ENCODE peak calls at places on chromosomes 12 and 14, in five cellular contexts. One of them, this sample, is unnamed.
A peak's percentile ranks its signal among the peaks of the same experiment; 100 is the strongest.

GRCh38 chr14:94728950-94729349 is 41.0 kb downstream of the GSC start:
- DNase-seq in GM06990: no peak
- DNase-seq in heart right ventricle: no peak
- DNase-seq in A673: no peak
- DNase-seq in GM23338: peak; percentile 9
- DNase-seq in this sample: no peak

GRCh38 chr12:52032431-52032796 is 18.8 kb upstream of the NR4A1 start:
- DNase-seq in GM06990: no peak
- DNase-seq in heart right ventricle: no peak
- DNase-seq in A673: peak; percentile 31
- DNase-seq in GM23338: no peak
- DNase-seq in this sample: no peak

GRCh38 chr14:99635116-99635515 is 9.8 kb upstream of the HHIPL1 start:
- DNase-seq in GM06990: no peak
- DNase-seq in heart right ventricle: no peak
- DNase-seq in A673: no peak
- DNase-seq in GM23338: no peak
- DNase-seq in this sample: no peak

GRCh38 chr14:69268763-69269162 is 8.8 kb downstream of the GALNT16 start:
- DNase-seq in GM06990: no peak
- DNase-seq in heart right ventricle: no peak
- DNase-seq in A673: no peak
- DNase-seq in GM23338: no peak
- DNase-seq in this sample: no peak

GRCh38 chr14:94145902-94146527 is 16.6 kb upstream of the IFI27L2 start:
- DNase-seq in GM06990: no peak
- DNase-seq in heart right ventricle: no peak
- DNase-seq in A673: no peak
- DNase-seq in GM23338: no peak
- DNase-seq in this sample: no peak

GRCh38 chr12:5439333-5439732 is 7.4 kb downstream of the NTF3 start:
- DNase-seq in GM06990: no peak
- DNase-seq in heart right ventricle: no peak
- DNase-seq in A673: no peak
- DNase-seq in GM23338: peak; percentile 33
- DNase-seq in this sample: no peak

GRCh38 chr14:41606249-41607118 is at the start of gene LRFN5:
- DNase-seq in GM06990: no peak
- DNase-seq in heart right ventricle: peak; percentile 45
- DNase-seq in A673: peak; percentile 82
- DNase-seq in GM23338: peak; percentile 74
- DNase-seq in this sample: no peak

GRCh38 chr14:80434574-80435321 is 223.4 kb upstream of the DIO2 start:
- DNase-seq in GM06990: no peak
- DNase-seq in heart right ventricle: no peak
- DNase-seq in A673: no peak
- DNase-seq in GM23338: peak; percentile 16
- DNase-seq in this sample: no peak

GRCh38 chr12:42790761-42791151 is 201.2 kb upstream of the PRICKLE1 start:
- DNase-seq in GM06990: no peak
- DNase-seq in heart right ventricle: no peak
- DNase-seq in A673: no peak
- DNase-seq in GM23338: no peak
- DNase-seq in this sample: no peak

GRCh38 chr12:104733717-104734175 is 224.3 kb downstream of the SLC41A2 start:
- DNase-seq in GM06990: no peak
- DNase-seq in heart right ventricle: no peak
- DNase-seq in A673: peak; percentile 31
- DNase-seq in GM23338: peak; percentile 80
- DNase-seq in this sample: peak; percentile 52
- TF ChIP-seq CTCF in GM06990: peak; percentile 33
- TF ChIP-seq CTCF in heart right ventricle: no peak
- TF ChIP-seq CTCF in A673: peak; percentile 26
- TF ChIP-seq CTCF in GM23338: peak; percentile 51
- TF ChIP-seq CTCF in this sample: peak; percentile 26

GRCh38 chr14:21084988-21085853 is 13.2 kb downstream of the ZNF219 start:
- DNase-seq in GM06990: no peak
- DNase-seq in heart right ventricle: peak; percentile 67
- DNase-seq in A673: no peak
- DNase-seq in GM23338: no peak
- DNase-seq in this sample: no peak
- TF ChIP-seq CTCF in GM06990: no peak
- TF ChIP-seq CTCF in heart right ventricle: no peak
- TF ChIP-seq CTCF in A673: no peak
- TF ChIP-seq CTCF in GM23338: no peak
- TF ChIP-seq CTCF in this sample: no peak

GRCh38 chr14:92297818-92298595 is 25.0 kb upstream of the SLC24A4 start:
- DNase-seq in GM06990: no peak
- DNase-seq in heart right ventricle: no peak
- DNase-seq in A673: no peak
- DNase-seq in GM23338: no peak
- DNase-seq in this sample: no peak
- TF ChIP-seq CTCF in GM06990: no peak
- TF ChIP-seq CTCF in heart right ventricle: no peak
- TF ChIP-seq CTCF in A673: no peak
- TF ChIP-seq CTCF in GM23338: no peak
- TF ChIP-seq CTCF in this sample: no peak

DNA sequence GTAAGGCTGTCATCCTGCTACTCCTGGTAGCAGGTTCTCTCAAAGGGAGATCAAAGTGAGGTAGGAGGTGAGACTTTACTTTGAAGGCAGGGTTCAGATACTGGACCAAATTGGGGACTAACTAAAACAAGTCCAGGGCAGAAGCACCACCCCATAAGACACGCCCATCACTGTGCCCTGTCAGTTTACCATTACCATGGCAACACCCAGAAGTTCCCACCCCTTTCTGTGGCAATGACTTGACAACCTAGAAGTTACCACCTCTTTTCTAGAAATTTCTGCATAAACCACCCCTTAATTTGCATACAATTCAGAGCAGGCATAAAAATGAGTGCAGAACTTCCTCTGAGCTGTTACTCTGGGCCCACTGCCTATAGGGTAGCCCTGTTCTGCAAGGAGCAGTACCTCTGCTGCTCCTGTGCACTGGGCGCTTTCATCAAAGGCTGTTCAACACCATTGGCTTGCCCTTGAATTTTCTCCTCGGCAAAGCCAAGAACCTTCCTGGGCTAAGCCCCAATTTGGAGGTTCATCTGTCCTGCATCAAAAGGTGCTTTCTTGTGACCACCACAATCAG is 64.8 kb upstream of the MAX start:
- DNase-seq in GM06990: peak; percentile 22
- DNase-seq in heart right ventricle: no peak
- DNase-seq in A673: no peak
- DNase-seq in GM23338: peak; percentile 31
- DNase-seq in this sample: no peak
- TF ChIP-seq CTCF in GM06990: no peak
- TF ChIP-seq CTCF in heart right ventricle: no peak
- TF ChIP-seq CTCF in A673: no peak
- TF ChIP-seq CTCF in GM23338: no peak
- TF ChIP-seq CTCF in this sample: no peak

DNA sequence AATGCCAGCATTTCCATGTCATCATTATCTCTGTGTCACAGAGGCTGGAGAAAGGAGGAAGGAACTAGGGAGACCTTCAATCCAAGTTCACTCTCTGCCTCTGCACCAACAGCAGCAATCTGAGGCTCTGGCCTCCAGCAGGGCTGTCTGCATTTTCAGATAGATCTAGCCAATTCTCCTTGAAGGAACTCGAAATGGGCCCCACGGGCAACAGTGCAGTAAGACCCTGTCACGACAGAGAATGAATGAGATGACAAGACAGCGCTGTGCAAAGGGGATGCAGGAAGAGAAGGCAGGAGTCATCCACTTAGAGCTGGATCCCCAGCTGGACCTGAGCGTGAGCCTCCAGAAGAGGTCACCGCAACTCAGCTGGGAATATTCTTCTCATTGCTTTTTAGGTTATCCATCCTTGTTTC is 183.7 kb upstream of the GZMB start:
- DNase-seq in GM06990: no peak
- DNase-seq in heart right ventricle: no peak
- DNase-seq in A673: no peak
- DNase-seq in GM23338: peak; percentile 30
- DNase-seq in this sample: no peak
- TF ChIP-seq CTCF in GM06990: no peak
- TF ChIP-seq CTCF in heart right ventricle: no peak
- TF ChIP-seq CTCF in A673: peak; percentile 22
- TF ChIP-seq CTCF in GM23338: no peak
- TF ChIP-seq CTCF in this sample: no peak